ENCODE peak calls at places on chromosome 7, in five cellular contexts. B, L, Y, I and A are unnamed samples.

GRCh38 chr7:76303829-76304505 is 1.5 kb downstream of the HSPB1 start:
- DNase-seq in Y (no peak), L (no peak), B (peak), I (peak), A (peak)

GRCh38 chr7:10036693-10037092 is 937.0 kb upstream of the PHF14 start:
- DNase-seq in I (no peak), L (no peak), B (no peak), Y (no peak), A (no peak)

GRCh38 chr7:155300641-155301452 is 3.2 kb downstream of the INSIG1 start:
- DNase-seq in L (no peak), B (no peak), I (no peak), Y (no peak), A (no peak)

GRCh38 chr7:37113661-37114355 is 334.9 kb downstream of the ELMO1 start:
- DNase-seq in I (no peak), L (no peak), Y (no peak), B (no peak), A (no peak)

GRCh38 chr7:75532639-75533038 is 40.5 kb downstream of the SPDYE5 start:
- DNase-seq in B (no peak), Y (no peak), L (no peak), I (no peak), A (no peak)

GRCh38 chr7:27431465-27431864 is 188.9 kb downstream of the EVX1 start:
- DNase-seq in Y (no peak), B (no peak), L (no peak), I (no peak), A (no peak)

GRCh38 chr7:28078036-28078901 is 102.3 kb downstream of the JAZF1 start:
- DNase-seq in L (no peak), Y (no peak), B (peak), I (no peak), A (peak)

GRCh38 chr7:152145853-152146466 is 120.5 kb downstream of the GALNT11 start:
- DNase-seq in B (peak), Y (peak), L (no peak), I (no peak), A (peak)

GRCh38 chr7:37394158-37394557 is 54.5 kb downstream of the ELMO1 start:
- DNase-seq in B (no peak), I (no peak), L (no peak), Y (no peak), A (no peak)

GRCh38 chr7:30074422-30075030 is 46.3 kb downstream of the PLEKHA8 start:
- DNase-seq in I (peak), L (no peak), B (peak), Y (no peak), A (peak)

GRCh38 chr7:94182066-94182465 is 177.9 kb upstream of the BET1 start:
- DNase-seq in B (peak), Y (no peak), L (no peak), I (peak), A (peak)

GRCh38 chr7:113912881-113913280 is 5.9 kb downstream of the PPP1R3A start:
- DNase-seq in L (no peak), Y (no peak), I (no peak), B (no peak), A (no peak)

GRCh38 chr7:54796150-54796549 is 37.1 kb upstream of the SEC61G start:
- DNase-seq in I (no peak), L (no peak), B (peak), Y (no peak), A (no peak)

GRCh38 chr7:150940446-150941102 is 37.5 kb downstream of the KCNH2 start:
- DNase-seq in L (no peak), I (no peak), Y (no peak), B (no peak), A (no peak)

GRCh38 chr7:84613411-84613810 is 418.8 kb upstream of the SEMA3A start:
- DNase-seq in Y (no peak), L (no peak), I (no peak), B (no peak), A (no peak)

GRCh38 chr7:102230593-102230992 is 56.1 kb upstream of the SH2B2 start:
- DNase-seq in Y (no peak), I (no peak), L (no peak), B (peak), A (peak)

GRCh38 chr7:44309271-44310091 is 15.9 kb downstream of the CAMK2B start:
- DNase-seq in I (peak), L (peak), B (peak), Y (peak), A (peak)

GRCh38 chr7:111516612-111517011 is 45.7 kb downstream of the IMMP2L start:
- DNase-seq in L (no peak), Y (no peak), I (peak), B (no peak), A (no peak)

GRCh38 chr7:153027904-153028303 is 268.4 kb downstream of the ACTR3B start:
- DNase-seq in Y (no peak), L (no peak), I (no peak), B (no peak), A (no peak)

GRCh38 chr7:96380111-96380512 is 58.2 kb upstream of the SLC25A13 start:
- DNase-seq in Y (no peak), I (no peak), B (no peak), L (peak), A (no peak)

GRCh38 chr7:114663502-114663901 is 248.9 kb downstream of the FOXP2 start:
- DNase-seq in B (peak), Y (peak), I (no peak), L (no peak), A (peak)

GRCh38 chr7:91411062-91411461 is 146.8 kb downstream of the FZD1 start:
- DNase-seq in I (no peak), B (no peak), Y (no peak), L (no peak), A (no peak)

GRCh38 chr7:28587211-28587610 is 174.9 kb downstream of the CREB5 start:
- DNase-seq in L (no peak), B (peak), Y (no peak), I (no peak), A (no peak)

GRCh38 chr7:2523941-2524807 is 4.6 kb downstream of the LFNG start:
- DNase-seq in B (peak), Y (peak), L (peak), I (peak), A (peak)

GRCh38 chr7:27156901-27157716 is 634 bp upstream of the HOXA7 start:
- DNase-seq in I (no peak), Y (no peak), B (no peak), L (peak), A (no peak)

GRCh38 chr7:5217396-5217795 is 27.4 kb downstream of the WIPI2 start:
- DNase-seq in I (no peak), Y (no peak), L (no peak), B (no peak), A (no peak)

GRCh38 chr7:100692578-100692961 is 1.5 kb downstream of the GIGYF1 start:
- DNase-seq in Y (no peak), I (no peak), L (no peak), B (no peak), A (no peak)

GRCh38 chr7:4772306-4772705 is 3.1 kb upstream of the AP5Z1 start:
- DNase-seq in Y (no peak), I (no peak), L (no peak), B (no peak), A (no peak)

GRCh38 chr7:33050425-33051318 is 11.9 kb downstream of the NT5C3A start:
- DNase-seq in B (peak), I (peak), L (no peak), Y (no peak), A (peak)

GRCh38 chr7:12540850-12541249 is 29.7 kb upstream of the SCIN start:
- DNase-seq in B (no peak), L (no peak), Y (no peak), I (no peak), A (no peak)

DNA sequence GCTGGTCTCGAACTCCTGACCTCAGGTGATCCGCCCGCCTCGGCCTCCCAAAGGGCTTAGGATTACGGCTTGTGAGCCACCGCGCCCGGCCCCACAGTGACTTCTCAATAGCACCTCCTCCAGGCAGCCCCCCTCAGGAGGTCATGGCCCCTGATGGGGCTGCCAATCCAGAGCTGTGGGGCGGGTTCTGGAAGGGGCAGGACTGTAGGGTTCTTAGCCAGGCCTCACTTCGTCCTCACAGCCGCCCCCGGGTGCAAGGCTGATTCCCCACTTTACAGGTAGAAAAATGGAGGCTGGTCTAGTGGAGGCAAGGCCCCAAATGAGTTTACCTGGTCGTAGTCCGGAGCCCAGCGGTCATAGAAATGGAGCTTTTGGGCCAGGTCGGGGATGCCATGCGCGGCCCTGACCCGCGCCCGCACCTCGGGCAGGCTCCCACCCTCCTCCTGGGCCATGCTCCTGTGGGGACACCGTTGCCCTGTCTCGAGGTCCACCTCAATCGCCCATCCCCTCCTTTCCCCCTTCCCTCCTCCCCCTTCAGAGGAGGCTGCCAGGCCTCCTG is 548 bp downstream of the METTL27 start:
- DNase-seq in I (no peak), L (peak), B (no peak), Y (no peak), A (no peak)
- H3K14ac ChIP-seq in I (peak), L (no peak), B (peak), Y (peak), A (no peak)

GRCh38 chr7:157140118-157140905 is 1.6 kb downstream of the UBE3C start:
- DNase-seq in I (no peak), L (no peak), B (no peak), Y (no peak), A (no peak)

GRCh38 chr7:157138101-157138423 is 664 bp upstream of the UBE3C start:
- DNase-seq in L (no peak), I (no peak), B (no peak), Y (no peak), A (no peak)

GRCh38 chr7:157136372-157136771 is 2.4 kb upstream of the UBE3C start:
- DNase-seq in I (peak), B (peak), Y (no peak), L (no peak), A (peak)

GRCh38 chr7:157139142-157140117 is 704 bp downstream of the UBE3C start:
- DNase-seq in L (no peak), I (peak), Y (peak), B (peak), A (peak)

GRCh38 chr7:157138424-157139141 is at the start of gene UBE3C:
- DNase-seq in B (peak), L (peak), I (peak), Y (peak), A (peak)
- H3K14ac ChIP-seq in B (peak), L (peak), I (peak), Y (peak), A (peak)

GRCh38 chr7:67809586-67809985 is 813.0 kb downstream of the TYW1 start:
- DNase-seq in I (no peak), B (no peak), L (no peak), Y (no peak), A (no peak)

GRCh38 chr7:67817481-67817880 is 820.8 kb downstream of the TYW1 start:
- DNase-seq in I (no peak), Y (no peak), B (no peak), L (no peak), A (no peak)

GRCh38 chr7:67813621-67814292 is 817.1 kb downstream of the TYW1 start:
- DNase-seq in I (no peak), L (no peak), B (no peak), Y (no peak), A (no peak)
- H3K14ac ChIP-seq in I (no peak), L (no peak), B (no peak), Y (no peak), A (no peak)

GRCh38 chr7:131605280-131605878 is 49.0 kb upstream of the PODXL start:
- DNase-seq in I (no peak), L (peak), B (no peak), Y (peak), A (no peak)

GRCh38 chr7:131603932-131604331 is 47.5 kb upstream of the PODXL start:
- DNase-seq in L (no peak), B (no peak), I (no peak), Y (no peak), A (no peak)

GRCh38 chr7:131602304-131602993 is 46.0 kb upstream of the PODXL start:
- DNase-seq in B (no peak), L (no peak), I (no peak), Y (no peak), A (no peak)

GRCh38 chr7:131604841-131605279 is 48.4 kb upstream of the PODXL start:
- DNase-seq in Y (no peak), B (peak), I (peak), L (peak), A (peak)

GRCh38 chr7:131602994-131603372 is 46.6 kb upstream of the PODXL start:
- DNase-seq in I (no peak), L (no peak), Y (no peak), B (no peak), A (no peak)
- H3K14ac ChIP-seq in I (peak), L (peak), Y (no peak), B (no peak), A (no peak)

GRCh38 chr7:117871778-117872538 is 1.3 kb downstream of the CTTNBP2 start:
- DNase-seq in B (no peak), I (no peak), Y (peak), L (peak), A (peak)
- H3K14ac ChIP-seq in B (peak), I (peak), Y (no peak), L (no peak), A (no peak)